ENCODE peak calls at places on chromosomes 13 and 19, in nine cellular contexts. One of them, this sample, is unnamed.

GRCh38 chr13:90492872-90493271 is 854.6 kb upstream of the MIR17HG start:
- DNase-seq in IMR-90: no peak
- DNase-seq in aorta: no peak
- DNase-seq in cardiac fibroblast: no peak
- DNase-seq in activated naive CD4-positive, alpha-beta T cell treated with anti-CD3 and anti-CD28 coated beads for 36 hours: no peak
- DNase-seq in hepatocyte: no peak
- DNase-seq in activated T-helper 9 cell treated with anti-CD3 and anti-CD28 coated beads, Interleukin-2, amount 50 U/mL, for 16 hours: no peak
- DNase-seq in hepatic stellate cell: no peak
- DNase-seq in HS-5: no peak
- DNase-seq in this sample: no peak

GRCh38 chr13:110705356-110705825 is 525 bp downstream of the CARS2 start:
- DNase-seq in cardiac fibroblast: no peak
- DNase-seq in IMR-90: no peak
- DNase-seq in activated T-helper 9 cell treated with anti-CD3 and anti-CD28 coated beads, Interleukin-2, amount 50 U/mL, for 16 hours: no peak
- DNase-seq in activated naive CD4-positive, alpha-beta T cell treated with anti-CD3 and anti-CD28 coated beads for 36 hours: no peak
- DNase-seq in aorta: no peak
- DNase-seq in HS-5: no peak
- DNase-seq in hepatocyte: no peak
- DNase-seq in hepatic stellate cell: no peak
- DNase-seq in this sample: no peak

GRCh38 chr19:9641810-9642209 is 20.8 kb upstream of the ZNF561 start:
- DNase-seq in activated T-helper 9 cell treated with anti-CD3 and anti-CD28 coated beads, Interleukin-2, amount 50 U/mL, for 16 hours: no peak
- DNase-seq in aorta: no peak
- DNase-seq in cardiac fibroblast: no peak
- DNase-seq in HS-5: no peak
- DNase-seq in hepatic stellate cell: no peak
- DNase-seq in IMR-90: no peak
- DNase-seq in activated naive CD4-positive, alpha-beta T cell treated with anti-CD3 and anti-CD28 coated beads for 36 hours: peak
- DNase-seq in hepatocyte: no peak
- DNase-seq in this sample: peak

GRCh38 chr19:56942749-56943148 is 102.2 kb upstream of the PEG3 start:
- DNase-seq in cardiac fibroblast: peak
- DNase-seq in HS-5: no peak
- DNase-seq in activated T-helper 9 cell treated with anti-CD3 and anti-CD28 coated beads, Interleukin-2, amount 50 U/mL, for 16 hours: no peak
- DNase-seq in activated naive CD4-positive, alpha-beta T cell treated with anti-CD3 and anti-CD28 coated beads for 36 hours: no peak
- DNase-seq in hepatocyte: peak
- DNase-seq in IMR-90: no peak
- DNase-seq in aorta: peak
- DNase-seq in hepatic stellate cell: no peak
- DNase-seq in this sample: no peak

GRCh38 chr19:17289489-17289888 is 7.8 kb downstream of the ANKLE1 start:
- DNase-seq in cardiac fibroblast: peak
- DNase-seq in HS-5: no peak
- DNase-seq in aorta: peak
- DNase-seq in hepatic stellate cell: peak
- DNase-seq in IMR-90: peak
- DNase-seq in hepatocyte: peak
- DNase-seq in activated T-helper 9 cell treated with anti-CD3 and anti-CD28 coated beads, Interleukin-2, amount 50 U/mL, for 16 hours: no peak
- DNase-seq in activated naive CD4-positive, alpha-beta T cell treated with anti-CD3 and anti-CD28 coated beads for 36 hours: peak
- DNase-seq in this sample: peak

GRCh38 chr19:45613926-45614725 is 12.1 kb upstream of the GPR4 start:
- DNase-seq in HS-5: peak
- DNase-seq in aorta: no peak
- DNase-seq in activated T-helper 9 cell treated with anti-CD3 and anti-CD28 coated beads, Interleukin-2, amount 50 U/mL, for 16 hours: peak
- DNase-seq in hepatocyte: peak
- DNase-seq in activated naive CD4-positive, alpha-beta T cell treated with anti-CD3 and anti-CD28 coated beads for 36 hours: peak
- DNase-seq in hepatic stellate cell: peak
- DNase-seq in cardiac fibroblast: peak
- DNase-seq in IMR-90: peak
- DNase-seq in this sample: peak

GRCh38 chr19:38975861-38976271 is 324 bp upstream of the FBXO17 start:
- DNase-seq in activated naive CD4-positive, alpha-beta T cell treated with anti-CD3 and anti-CD28 coated beads for 36 hours: no peak
- DNase-seq in HS-5: no peak
- DNase-seq in aorta: peak
- DNase-seq in hepatic stellate cell: no peak
- DNase-seq in IMR-90: peak
- DNase-seq in hepatocyte: peak
- DNase-seq in activated T-helper 9 cell treated with anti-CD3 and anti-CD28 coated beads, Interleukin-2, amount 50 U/mL, for 16 hours: no peak
- DNase-seq in cardiac fibroblast: peak
- DNase-seq in this sample: no peak

GRCh38 chr19:56900573-56901097 is 60.1 kb upstream of the PEG3 start:
- DNase-seq in hepatic stellate cell: no peak
- DNase-seq in activated T-helper 9 cell treated with anti-CD3 and anti-CD28 coated beads, Interleukin-2, amount 50 U/mL, for 16 hours: no peak
- DNase-seq in hepatocyte: no peak
- DNase-seq in aorta: no peak
- DNase-seq in IMR-90: no peak
- DNase-seq in cardiac fibroblast: peak
- DNase-seq in activated naive CD4-positive, alpha-beta T cell treated with anti-CD3 and anti-CD28 coated beads for 36 hours: no peak
- DNase-seq in HS-5: no peak
- DNase-seq in this sample: no peak

GRCh38 chr19:13843104-13843921 is 33.6 kb upstream of the NANOS3 start:
- DNase-seq in HS-5: no peak
- DNase-seq in activated naive CD4-positive, alpha-beta T cell treated with anti-CD3 and anti-CD28 coated beads for 36 hours: no peak
- DNase-seq in cardiac fibroblast: peak
- DNase-seq in hepatic stellate cell: no peak
- DNase-seq in aorta: peak
- DNase-seq in IMR-90: peak
- DNase-seq in activated T-helper 9 cell treated with anti-CD3 and anti-CD28 coated beads, Interleukin-2, amount 50 U/mL, for 16 hours: no peak
- DNase-seq in hepatocyte: peak
- DNase-seq in this sample: no peak

GRCh38 chr19:21568816-21569496 is 63.6 kb downstream of the ZNF429 start:
- DNase-seq in activated T-helper 9 cell treated with anti-CD3 and anti-CD28 coated beads, Interleukin-2, amount 50 U/mL, for 16 hours: peak
- DNase-seq in cardiac fibroblast: peak
- DNase-seq in hepatic stellate cell: no peak
- DNase-seq in activated naive CD4-positive, alpha-beta T cell treated with anti-CD3 and anti-CD28 coated beads for 36 hours: peak
- DNase-seq in HS-5: no peak
- DNase-seq in hepatocyte: no peak
- DNase-seq in IMR-90: peak
- DNase-seq in aorta: peak
- DNase-seq in this sample: peak

GRCh38 chr13:97583884-97584497 is 150.0 kb downstream of the RAP2A start:
- DNase-seq in activated T-helper 9 cell treated with anti-CD3 and anti-CD28 coated beads, Interleukin-2, amount 50 U/mL, for 16 hours: no peak
- DNase-seq in aorta: no peak
- DNase-seq in IMR-90: no peak
- DNase-seq in hepatic stellate cell: no peak
- DNase-seq in cardiac fibroblast: no peak
- DNase-seq in hepatocyte: peak
- DNase-seq in activated naive CD4-positive, alpha-beta T cell treated with anti-CD3 and anti-CD28 coated beads for 36 hours: no peak
- DNase-seq in HS-5: no peak
- DNase-seq in this sample: no peak

GRCh38 chr19:29537601-29538000 is 11.8 kb downstream of the VSTM2B start:
- DNase-seq in aorta: no peak
- DNase-seq in hepatocyte: no peak
- DNase-seq in activated naive CD4-positive, alpha-beta T cell treated with anti-CD3 and anti-CD28 coated beads for 36 hours: no peak
- DNase-seq in HS-5: no peak
- DNase-seq in hepatic stellate cell: no peak
- DNase-seq in IMR-90: no peak
- DNase-seq in cardiac fibroblast: no peak
- DNase-seq in activated T-helper 9 cell treated with anti-CD3 and anti-CD28 coated beads, Interleukin-2, amount 50 U/mL, for 16 hours: no peak
- DNase-seq in this sample: no peak

GRCh38 chr13:96946709-96947311 is 47.5 kb downstream of the OXGR1 start:
- DNase-seq in IMR-90: no peak
- DNase-seq in activated T-helper 9 cell treated with anti-CD3 and anti-CD28 coated beads, Interleukin-2, amount 50 U/mL, for 16 hours: no peak
- DNase-seq in activated naive CD4-positive, alpha-beta T cell treated with anti-CD3 and anti-CD28 coated beads for 36 hours: no peak
- DNase-seq in hepatic stellate cell: no peak
- DNase-seq in HS-5: no peak
- DNase-seq in aorta: no peak
- DNase-seq in cardiac fibroblast: no peak
- DNase-seq in hepatocyte: peak
- DNase-seq in this sample: no peak

GRCh38 chr13:23918208-23918607 is 20.9 kb upstream of the C1QTNF9B start:
- DNase-seq in hepatic stellate cell: no peak
- DNase-seq in cardiac fibroblast: no peak
- DNase-seq in activated T-helper 9 cell treated with anti-CD3 and anti-CD28 coated beads, Interleukin-2, amount 50 U/mL, for 16 hours: no peak
- DNase-seq in hepatocyte: no peak
- DNase-seq in IMR-90: peak
- DNase-seq in aorta: no peak
- DNase-seq in activated naive CD4-positive, alpha-beta T cell treated with anti-CD3 and anti-CD28 coated beads for 36 hours: no peak
- DNase-seq in HS-5: no peak
- DNase-seq in this sample: no peak

GRCh38 chr13:50334944-50335343 is 319.7 kb downstream of the KCNRG start:
- DNase-seq in IMR-90: peak
- DNase-seq in cardiac fibroblast: peak
- DNase-seq in activated naive CD4-positive, alpha-beta T cell treated with anti-CD3 and anti-CD28 coated beads for 36 hours: no peak
- DNase-seq in aorta: no peak
- DNase-seq in hepatocyte: peak
- DNase-seq in hepatic stellate cell: no peak
- DNase-seq in activated T-helper 9 cell treated with anti-CD3 and anti-CD28 coated beads, Interleukin-2, amount 50 U/mL, for 16 hours: no peak
- DNase-seq in HS-5: no peak
- DNase-seq in this sample: no peak

GRCh38 chr19:43532571-43532961 is 422 bp upstream of the ZNF575 start:
- DNase-seq in IMR-90: no peak
- DNase-seq in aorta: peak
- DNase-seq in hepatocyte: no peak
- DNase-seq in cardiac fibroblast: no peak
- DNase-seq in activated naive CD4-positive, alpha-beta T cell treated with anti-CD3 and anti-CD28 coated beads for 36 hours: no peak
- DNase-seq in HS-5: no peak
- DNase-seq in hepatic stellate cell: no peak
- DNase-seq in activated T-helper 9 cell treated with anti-CD3 and anti-CD28 coated beads, Interleukin-2, amount 50 U/mL, for 16 hours: no peak
- DNase-seq in this sample: no peak

GRCh38 chr13:98252931-98253470 is 75.9 kb upstream of the RNF113B start:
- DNase-seq in hepatic stellate cell: peak
- DNase-seq in hepatocyte: peak
- DNase-seq in HS-5: no peak
- DNase-seq in cardiac fibroblast: peak
- DNase-seq in IMR-90: peak
- DNase-seq in activated naive CD4-positive, alpha-beta T cell treated with anti-CD3 and anti-CD28 coated beads for 36 hours: no peak
- DNase-seq in aorta: no peak
- DNase-seq in activated T-helper 9 cell treated with anti-CD3 and anti-CD28 coated beads, Interleukin-2, amount 50 U/mL, for 16 hours: no peak
- DNase-seq in this sample: no peak

GRCh38 chr19:44696939-44697669 is 1.8 kb upstream of the CEACAM16 start:
- DNase-seq in HS-5: no peak
- DNase-seq in activated naive CD4-positive, alpha-beta T cell treated with anti-CD3 and anti-CD28 coated beads for 36 hours: no peak
- DNase-seq in IMR-90: no peak
- DNase-seq in cardiac fibroblast: no peak
- DNase-seq in activated T-helper 9 cell treated with anti-CD3 and anti-CD28 coated beads, Interleukin-2, amount 50 U/mL, for 16 hours: no peak
- DNase-seq in hepatic stellate cell: no peak
- DNase-seq in aorta: no peak
- DNase-seq in hepatocyte: no peak
- DNase-seq in this sample: no peak

GRCh38 chr19:40281381-40282208 is 3.5 kb downstream of the AKT2 start:
- DNase-seq in cardiac fibroblast: no peak
- DNase-seq in IMR-90: no peak
- DNase-seq in activated T-helper 9 cell treated with anti-CD3 and anti-CD28 coated beads, Interleukin-2, amount 50 U/mL, for 16 hours: no peak
- DNase-seq in aorta: no peak
- DNase-seq in hepatocyte: no peak
- DNase-seq in activated naive CD4-positive, alpha-beta T cell treated with anti-CD3 and anti-CD28 coated beads for 36 hours: no peak
- DNase-seq in hepatic stellate cell: no peak
- DNase-seq in HS-5: no peak
- DNase-seq in this sample: no peak

GRCh38 chr13:21799671-21800070 is 128.8 kb downstream of the FGF9 start:
- DNase-seq in activated naive CD4-positive, alpha-beta T cell treated with anti-CD3 and anti-CD28 coated beads for 36 hours: no peak
- DNase-seq in IMR-90: no peak
- DNase-seq in activated T-helper 9 cell treated with anti-CD3 and anti-CD28 coated beads, Interleukin-2, amount 50 U/mL, for 16 hours: no peak
- DNase-seq in hepatocyte: no peak
- DNase-seq in HS-5: no peak
- DNase-seq in cardiac fibroblast: no peak
- DNase-seq in aorta: no peak
- DNase-seq in hepatic stellate cell: no peak
- DNase-seq in this sample: no peak

GRCh38 chr19:2047449-2048103 is 3.5 kb downstream of the MKNK2 start:
- DNase-seq in HS-5: no peak
- DNase-seq in hepatic stellate cell: no peak
- DNase-seq in aorta: peak
- DNase-seq in activated naive CD4-positive, alpha-beta T cell treated with anti-CD3 and anti-CD28 coated beads for 36 hours: no peak
- DNase-seq in activated T-helper 9 cell treated with anti-CD3 and anti-CD28 coated beads, Interleukin-2, amount 50 U/mL, for 16 hours: no peak
- DNase-seq in hepatocyte: peak
- DNase-seq in cardiac fibroblast: peak
- DNase-seq in IMR-90: no peak
- DNase-seq in this sample: peak

GRCh38 chr19:54792814-54793213 is 10.6 kb upstream of the KIR2DL4 start:
- DNase-seq in hepatocyte: no peak
- DNase-seq in IMR-90: no peak
- DNase-seq in hepatic stellate cell: no peak
- DNase-seq in HS-5: no peak
- DNase-seq in cardiac fibroblast: no peak
- DNase-seq in aorta: no peak
- DNase-seq in activated T-helper 9 cell treated with anti-CD3 and anti-CD28 coated beads, Interleukin-2, amount 50 U/mL, for 16 hours: no peak
- DNase-seq in activated naive CD4-positive, alpha-beta T cell treated with anti-CD3 and anti-CD28 coated beads for 36 hours: no peak
- DNase-seq in this sample: no peak

GRCh38 chr19:33740811-33741396 is 55.8 kb upstream of the KCTD15 start:
- DNase-seq in hepatic stellate cell: no peak
- DNase-seq in activated naive CD4-positive, alpha-beta T cell treated with anti-CD3 and anti-CD28 coated beads for 36 hours: peak
- DNase-seq in HS-5: no peak
- DNase-seq in hepatocyte: peak
- DNase-seq in IMR-90: peak
- DNase-seq in activated T-helper 9 cell treated with anti-CD3 and anti-CD28 coated beads, Interleukin-2, amount 50 U/mL, for 16 hours: no peak
- DNase-seq in aorta: no peak
- DNase-seq in cardiac fibroblast: peak
- DNase-seq in this sample: peak

GRCh38 chr19:16831531-16831930 is 2.3 kb downstream of the SIN3B start:
- DNase-seq in activated T-helper 9 cell treated with anti-CD3 and anti-CD28 coated beads, Interleukin-2, amount 50 U/mL, for 16 hours: no peak
- DNase-seq in activated naive CD4-positive, alpha-beta T cell treated with anti-CD3 and anti-CD28 coated beads for 36 hours: no peak
- DNase-seq in cardiac fibroblast: no peak
- DNase-seq in hepatic stellate cell: no peak
- DNase-seq in hepatocyte: no peak
- DNase-seq in IMR-90: no peak
- DNase-seq in HS-5: no peak
- DNase-seq in aorta: no peak
- DNase-seq in this sample: no peak

GRCh38 chr19:41175825-41176734 is 16.9 kb upstream of the CYP2S1 start:
- DNase-seq in HS-5: peak
- DNase-seq in aorta: peak
- DNase-seq in IMR-90: peak
- DNase-seq in activated T-helper 9 cell treated with anti-CD3 and anti-CD28 coated beads, Interleukin-2, amount 50 U/mL, for 16 hours: no peak
- DNase-seq in activated naive CD4-positive, alpha-beta T cell treated with anti-CD3 and anti-CD28 coated beads for 36 hours: peak
- DNase-seq in hepatocyte: peak
- DNase-seq in cardiac fibroblast: peak
- DNase-seq in hepatic stellate cell: peak
- DNase-seq in this sample: peak

GRCh38 chr19:1125601-1126533 is 22.1 kb downstream of the GPX4 start:
- DNase-seq in aorta: peak
- DNase-seq in HS-5: no peak
- DNase-seq in IMR-90: peak
- DNase-seq in hepatic stellate cell: no peak
- DNase-seq in cardiac fibroblast: peak
- DNase-seq in activated T-helper 9 cell treated with anti-CD3 and anti-CD28 coated beads, Interleukin-2, amount 50 U/mL, for 16 hours: no peak
- DNase-seq in activated naive CD4-positive, alpha-beta T cell treated with anti-CD3 and anti-CD28 coated beads for 36 hours: no peak
- DNase-seq in hepatocyte: no peak
- DNase-seq in this sample: no peak

This sample was measured in activated CD8-positive, alpha-beta T cell treated with anti-CD3 and anti-CD28 coated beads for 36 hours.